ENCODE peak calls at places on chromosomes 7 and 10, in eight cellular contexts. One of them, this sample, is unnamed.

GRCh38 chr7:145219461-145219860 is 383.6 kb upstream of the TPK1 start:
- DNase-seq in lower lobe of right lung: no peak
- DNase-seq in tibial artery: no peak
- DNase-seq in neuronal stem cell: no peak
- DNase-seq in fibroblast of lung: peak; percentile 52
- DNase-seq in HepG2: no peak
- DNase-seq in thoracic aorta: no peak
- DNase-seq in esophagus squamous epithelium: no peak
- DNase-seq in this sample: no peak

GRCh38 chr7:27185708-27186449 is 847 bp upstream of the HOXA11 start:
- DNase-seq in tibial artery: peak; percentile 64
- DNase-seq in lower lobe of right lung: no peak
- DNase-seq in thoracic aorta: no peak
- DNase-seq in HepG2: no peak
- DNase-seq in neuronal stem cell: no peak
- DNase-seq in esophagus squamous epithelium: no peak
- DNase-seq in fibroblast of lung: no peak
- DNase-seq in this sample: no peak

GRCh38 chr7:12357508-12357907 is 46.2 kb downstream of the VWDE start:
- DNase-seq in lower lobe of right lung: no peak
- DNase-seq in thoracic aorta: no peak
- DNase-seq in tibial artery: no peak
- DNase-seq in fibroblast of lung: no peak
- DNase-seq in esophagus squamous epithelium: no peak
- DNase-seq in neuronal stem cell: no peak
- DNase-seq in HepG2: no peak
- DNase-seq in this sample: no peak

GRCh38 chr7:106225856-106226255 is 58.9 kb downstream of the NAMPT start:
- DNase-seq in thoracic aorta: no peak
- DNase-seq in HepG2: no peak
- DNase-seq in lower lobe of right lung: no peak
- DNase-seq in neuronal stem cell: no peak
- DNase-seq in tibial artery: no peak
- DNase-seq in esophagus squamous epithelium: no peak
- DNase-seq in fibroblast of lung: no peak
- DNase-seq in this sample: no peak

GRCh38 chr10:114795039-114795438 is 26.5 kb upstream of the FHIP2A start:
- DNase-seq in tibial artery: no peak
- DNase-seq in HepG2: no peak
- DNase-seq in neuronal stem cell: no peak
- DNase-seq in esophagus squamous epithelium: no peak
- DNase-seq in thoracic aorta: no peak
- DNase-seq in lower lobe of right lung: no peak
- DNase-seq in fibroblast of lung: no peak
- DNase-seq in this sample: no peak

GRCh38 chr10:132536241-132536963 is 1.2 kb upstream of the INPP5A start:
- DNase-seq in thoracic aorta: peak; percentile 2
- DNase-seq in tibial artery: peak; percentile 68
- DNase-seq in esophagus squamous epithelium: no peak
- DNase-seq in HepG2: no peak
- DNase-seq in lower lobe of right lung: peak; percentile 51
- DNase-seq in neuronal stem cell: no peak
- DNase-seq in fibroblast of lung: no peak
- DNase-seq in this sample: peak; percentile 50

GRCh38 chr7:100353685-100354330 is 4.1 kb upstream of the PILRB start:
- DNase-seq in tibial artery: no peak
- DNase-seq in fibroblast of lung: no peak
- DNase-seq in neuronal stem cell: no peak
- DNase-seq in HepG2: no peak
- DNase-seq in thoracic aorta: no peak
- DNase-seq in esophagus squamous epithelium: no peak
- DNase-seq in lower lobe of right lung: no peak
- DNase-seq in this sample: no peak

GRCh38 chr7:29748286-29749099 is 57.8 kb upstream of the WIPF3 start:
- DNase-seq in thoracic aorta: no peak
- DNase-seq in lower lobe of right lung: no peak
- DNase-seq in esophagus squamous epithelium: no peak
- DNase-seq in neuronal stem cell: no peak
- DNase-seq in fibroblast of lung: peak; percentile 65
- DNase-seq in HepG2: peak; percentile 38
- DNase-seq in tibial artery: no peak
- DNase-seq in this sample: peak; percentile 61

GRCh38 chr7:152382244-152382643 is 53.6 kb downstream of the KMT2C start:
- DNase-seq in lower lobe of right lung: no peak
- DNase-seq in HepG2: no peak
- DNase-seq in esophagus squamous epithelium: no peak
- DNase-seq in tibial artery: no peak
- DNase-seq in neuronal stem cell: no peak
- DNase-seq in fibroblast of lung: no peak
- DNase-seq in thoracic aorta: no peak
- DNase-seq in this sample: no peak

GRCh38 chr7:80611779-80612178 is 26.7 kb upstream of the CD36 start:
- DNase-seq in esophagus squamous epithelium: no peak
- DNase-seq in tibial artery: no peak
- DNase-seq in neuronal stem cell: no peak
- DNase-seq in fibroblast of lung: peak; percentile 76
- DNase-seq in HepG2: peak; percentile 95
- DNase-seq in lower lobe of right lung: peak; percentile 50
- DNase-seq in thoracic aorta: no peak
- DNase-seq in this sample: peak; percentile 81

GRCh38 chr7:156061689-156062255 is 249.5 kb upstream of the SHH start:
- DNase-seq in esophagus squamous epithelium: no peak
- DNase-seq in tibial artery: peak; percentile 39
- DNase-seq in neuronal stem cell: no peak
- DNase-seq in lower lobe of right lung: no peak
- DNase-seq in thoracic aorta: no peak
- DNase-seq in HepG2: no peak
- DNase-seq in fibroblast of lung: no peak
- DNase-seq in this sample: no peak

GRCh38 chr7:28002638-28003037 is 178.0 kb downstream of the JAZF1 start:
- DNase-seq in neuronal stem cell: no peak
- DNase-seq in lower lobe of right lung: no peak
- DNase-seq in HepG2: no peak
- DNase-seq in thoracic aorta: no peak
- DNase-seq in fibroblast of lung: no peak
- DNase-seq in tibial artery: no peak
- DNase-seq in esophagus squamous epithelium: no peak
- DNase-seq in this sample: no peak

GRCh38 chr10:104735036-104735435 is 93.9 kb downstream of the SORCS3 start:
- DNase-seq in neuronal stem cell: no peak
- DNase-seq in thoracic aorta: no peak
- DNase-seq in lower lobe of right lung: peak; percentile 44
- DNase-seq in esophagus squamous epithelium: no peak
- DNase-seq in HepG2: no peak
- DNase-seq in fibroblast of lung: no peak
- DNase-seq in tibial artery: no peak
- DNase-seq in this sample: no peak

GRCh38 chr10:100781145-100781665 is 35.8 kb downstream of the PAX2 start:
- DNase-seq in lower lobe of right lung: no peak
- DNase-seq in thoracic aorta: no peak
- DNase-seq in esophagus squamous epithelium: no peak
- DNase-seq in neuronal stem cell: no peak
- DNase-seq in HepG2: no peak
- DNase-seq in tibial artery: no peak
- DNase-seq in fibroblast of lung: no peak
- DNase-seq in this sample: no peak

GRCh38 chr10:43372751-43373445 is 1.5 kb downstream of the FXYD4 start:
- DNase-seq in fibroblast of lung: no peak
- DNase-seq in thoracic aorta: no peak
- DNase-seq in neuronal stem cell: no peak
- DNase-seq in HepG2: no peak
- DNase-seq in esophagus squamous epithelium: no peak
- DNase-seq in tibial artery: no peak
- DNase-seq in lower lobe of right lung: peak; percentile 22
- DNase-seq in this sample: no peak

GRCh38 chr10:102927311-102928010 is 9.4 kb downstream of the CNNM2 start:
- DNase-seq in neuronal stem cell: no peak
- DNase-seq in HepG2: no peak
- DNase-seq in thoracic aorta: no peak
- DNase-seq in tibial artery: no peak
- DNase-seq in fibroblast of lung: no peak
- DNase-seq in lower lobe of right lung: no peak
- DNase-seq in esophagus squamous epithelium: no peak
- DNase-seq in this sample: no peak

GRCh38 chr7:76358478-76359110 is at the start of gene YWHAG:
- DNase-seq in lower lobe of right lung: peak; percentile 94
- DNase-seq in HepG2: peak; percentile 57
- DNase-seq in neuronal stem cell: peak; percentile 90
- DNase-seq in thoracic aorta: peak; percentile 54
- DNase-seq in tibial artery: peak; percentile 94
- DNase-seq in esophagus squamous epithelium: peak; percentile 65
- DNase-seq in fibroblast of lung: peak; percentile 91
- DNase-seq in this sample: peak; percentile 85

GRCh38 chr10:47406870-47407648 is 23.0 kb upstream of the ZNF488 start:
- DNase-seq in thoracic aorta: no peak
- DNase-seq in fibroblast of lung: peak; percentile 64
- DNase-seq in HepG2: peak; percentile 80
- DNase-seq in esophagus squamous epithelium: no peak
- DNase-seq in lower lobe of right lung: no peak
- DNase-seq in tibial artery: peak; percentile 35
- DNase-seq in neuronal stem cell: no peak
- DNase-seq in this sample: peak; percentile 98

GRCh38 chr7:66145404-66145843 is 30.8 kb downstream of the CRCP start:
- DNase-seq in HepG2: no peak
- DNase-seq in neuronal stem cell: no peak
- DNase-seq in esophagus squamous epithelium: no peak
- DNase-seq in thoracic aorta: no peak
- DNase-seq in lower lobe of right lung: no peak
- DNase-seq in fibroblast of lung: peak; percentile 94
- DNase-seq in tibial artery: peak; percentile 70
- DNase-seq in this sample: no peak
- H3K4me1 ChIP-seq in HepG2: peaks cover 100% of the 10 kb centered on the region
- H3K4me1 ChIP-seq in neuronal stem cell: no peaks in the 10 kb centered on the region
- H3K4me1 ChIP-seq in esophagus squamous epithelium: peaks cover 55% of the 10 kb centered on the region
- H3K4me1 ChIP-seq in thoracic aorta: peaks cover 17% of the 10 kb centered on the region
- H3K4me1 ChIP-seq in lower lobe of right lung: peaks cover 56% of the 10 kb centered on the region
- H3K4me1 ChIP-seq in fibroblast of lung: peaks cover 19% of the 10 kb centered on the region
- H3K4me1 ChIP-seq in tibial artery: no peaks in the 10 kb centered on the region
- H3K4me1 ChIP-seq in this sample: peaks cover 4% of the 10 kb centered on the region

GRCh38 chr7:150748402-150748801 is 11.2 kb downstream of the GIMAP5 start:
- DNase-seq in lower lobe of right lung: no peak
- DNase-seq in HepG2: no peak
- DNase-seq in fibroblast of lung: no peak
- DNase-seq in neuronal stem cell: no peak
- DNase-seq in esophagus squamous epithelium: no peak
- DNase-seq in thoracic aorta: no peak
- DNase-seq in tibial artery: no peak
- DNase-seq in this sample: no peak

GRCh38 chr7:150753239-150753638 is 16.0 kb downstream of the GIMAP5 start:
- DNase-seq in neuronal stem cell: no peak
- DNase-seq in lower lobe of right lung: no peak
- DNase-seq in fibroblast of lung: no peak
- DNase-seq in esophagus squamous epithelium: no peak
- DNase-seq in tibial artery: no peak
- DNase-seq in HepG2: no peak
- DNase-seq in thoracic aorta: no peak
- DNase-seq in this sample: no peak

GRCh38 chr7:150753826-150754603 is 16.8 kb downstream of the GIMAP5 start:
- DNase-seq in neuronal stem cell: no peak
- DNase-seq in fibroblast of lung: no peak
- DNase-seq in esophagus squamous epithelium: no peak
- DNase-seq in lower lobe of right lung: no peak
- DNase-seq in tibial artery: no peak
- DNase-seq in thoracic aorta: no peak
- DNase-seq in HepG2: peak; percentile 16
- DNase-seq in this sample: no peak

GRCh38 chr7:150754950-150755349 is 17.7 kb downstream of the GIMAP5 start:
- DNase-seq in fibroblast of lung: no peak
- DNase-seq in thoracic aorta: no peak
- DNase-seq in HepG2: no peak
- DNase-seq in neuronal stem cell: no peak
- DNase-seq in lower lobe of right lung: no peak
- DNase-seq in esophagus squamous epithelium: no peak
- DNase-seq in tibial artery: no peak
- DNase-seq in this sample: no peak

GRCh38 chr7:150751702-150752101 is 14.5 kb downstream of the GIMAP5 start:
- DNase-seq in esophagus squamous epithelium: no peak
- DNase-seq in HepG2: no peak
- DNase-seq in lower lobe of right lung: no peak
- DNase-seq in neuronal stem cell: no peak
- DNase-seq in thoracic aorta: no peak
- DNase-seq in fibroblast of lung: no peak
- DNase-seq in tibial artery: no peak
- DNase-seq in this sample: no peak
- H3K4me1 ChIP-seq in esophagus squamous epithelium: no peaks in the 10 kb centered on the region
- H3K4me1 ChIP-seq in HepG2: no peaks in the 10 kb centered on the region
- H3K4me1 ChIP-seq in lower lobe of right lung: peaks cover 25% of the 10 kb centered on the region
- H3K4me1 ChIP-seq in neuronal stem cell: no peaks in the 10 kb centered on the region
- H3K4me1 ChIP-seq in thoracic aorta: no peaks in the 10 kb centered on the region
- H3K4me1 ChIP-seq in fibroblast of lung: no peaks in the 10 kb centered on the region
- H3K4me1 ChIP-seq in tibial artery: no peaks in the 10 kb centered on the region
- H3K4me1 ChIP-seq in this sample: no peaks in the 10 kb centered on the region

GRCh38 chr10:18298256-18298655 is 158.0 kb downstream of the CACNB2 start:
- DNase-seq in HepG2: no peak
- DNase-seq in esophagus squamous epithelium: no peak
- DNase-seq in tibial artery: no peak
- DNase-seq in neuronal stem cell: no peak
- DNase-seq in thoracic aorta: no peak
- DNase-seq in fibroblast of lung: no peak
- DNase-seq in lower lobe of right lung: no peak
- DNase-seq in this sample: no peak

GRCh38 chr10:18290651-18291313 is 150.6 kb downstream of the CACNB2 start:
- DNase-seq in neuronal stem cell: peak; percentile 4
- DNase-seq in HepG2: no peak
- DNase-seq in tibial artery: no peak
- DNase-seq in esophagus squamous epithelium: no peak
- DNase-seq in lower lobe of right lung: no peak
- DNase-seq in fibroblast of lung: no peak
- DNase-seq in thoracic aorta: no peak
- DNase-seq in this sample: no peak

GRCh38 chr10:18294633-18295032 is 154.4 kb downstream of the CACNB2 start:
- DNase-seq in tibial artery: no peak
- DNase-seq in neuronal stem cell: no peak
- DNase-seq in lower lobe of right lung: no peak
- DNase-seq in HepG2: no peak
- DNase-seq in esophagus squamous epithelium: no peak
- DNase-seq in thoracic aorta: no peak
- DNase-seq in fibroblast of lung: no peak
- DNase-seq in this sample: no peak

GRCh38 chr10:18297659-18298058 is 157.4 kb downstream of the CACNB2 start:
- DNase-seq in HepG2: no peak
- DNase-seq in tibial artery: no peak
- DNase-seq in fibroblast of lung: no peak
- DNase-seq in esophagus squamous epithelium: no peak
- DNase-seq in neuronal stem cell: no peak
- DNase-seq in thoracic aorta: no peak
- DNase-seq in lower lobe of right lung: no peak
- DNase-seq in this sample: no peak

GRCh38 chr10:18293536-18294510 is 153.6 kb downstream of the CACNB2 start:
- DNase-seq in neuronal stem cell: no peak
- DNase-seq in tibial artery: no peak
- DNase-seq in lower lobe of right lung: no peak
- DNase-seq in thoracic aorta: no peak
- DNase-seq in esophagus squamous epithelium: no peak
- DNase-seq in fibroblast of lung: no peak
- DNase-seq in HepG2: no peak
- DNase-seq in this sample: no peak
- H3K4me1 ChIP-seq in neuronal stem cell: peaks cover 3% of the 10 kb centered on the region
- H3K4me1 ChIP-seq in tibial artery: no peaks in the 10 kb centered on the region
- H3K4me1 ChIP-seq in lower lobe of right lung: no peaks in the 10 kb centered on the region
- H3K4me1 ChIP-seq in thoracic aorta: no peaks in the 10 kb centered on the region
- H3K4me1 ChIP-seq in esophagus squamous epithelium: no peaks in the 10 kb centered on the region
- H3K4me1 ChIP-seq in fibroblast of lung: no peaks in the 10 kb centered on the region
- H3K4me1 ChIP-seq in HepG2: no peaks in the 10 kb centered on the region
- H3K4me1 ChIP-seq in this sample: no peaks in the 10 kb centered on the region

GRCh38 chr10:11246752-11247467 is 229.2 kb downstream of the CELF2 start:
- DNase-seq in HepG2: no peak
- DNase-seq in esophagus squamous epithelium: no peak
- DNase-seq in tibial artery: no peak
- DNase-seq in neuronal stem cell: no peak
- DNase-seq in fibroblast of lung: no peak
- DNase-seq in lower lobe of right lung: no peak
- DNase-seq in thoracic aorta: no peak
- DNase-seq in this sample: no peak
- H3K4me1 ChIP-seq in HepG2: no peaks in the 10 kb centered on the region
- H3K4me1 ChIP-seq in esophagus squamous epithelium: peaks cover 8% of the 10 kb centered on the region
- H3K4me1 ChIP-seq in tibial artery: no peaks in the 10 kb centered on the region
- H3K4me1 ChIP-seq in neuronal stem cell: peaks cover 5% of the 10 kb centered on the region
- H3K4me1 ChIP-seq in fibroblast of lung: peaks cover 3% of the 10 kb centered on the region
- H3K4me1 ChIP-seq in lower lobe of right lung: peaks cover 28% of the 10 kb centered on the region
- H3K4me1 ChIP-seq in thoracic aorta: peaks cover 9% of the 10 kb centered on the region
- H3K4me1 ChIP-seq in this sample: peaks cover 4% of the 10 kb centered on the region